ENCODE peak calls at places on chromosomes 2 and 18, in four cellular contexts. J is ovary, O is HCT116, I is fibroblast of lung. E is an unnamed sample. For H3K4me1, the result is how much of the 10 kb centered on the place peaks cover.

GRCh38 chr18:48843162-48843561 is 107.6 kb downstream of the SMAD7 start:
- DNase-seq in J (peak), I (no peak), O (no peak), E (peak)

GRCh38 chr2:2577366-2577765 is 246.3 kb upstream of the MYT1L start:
- DNase-seq in O (no peak), J (no peak), I (no peak), E (no peak)

GRCh38 chr2:120525056-120526046 is 179.4 kb downstream of the INHBB start:
- DNase-seq in I (no peak), J (peak), O (no peak), E (peak)

GRCh38 chr2:190959911-190960788 is 53.8 kb downstream of the STAT1 start:
- DNase-seq in I (peak), J (no peak), O (no peak), E (no peak)

GRCh38 chr2:85713836-85714235 is 19.7 kb downstream of the GNLY start:
- DNase-seq in J (no peak), I (no peak), O (no peak), E (no peak)

GRCh38 chr2:238941262-238941792 is 93.4 kb downstream of the TWIST2 start:
- DNase-seq in O (no peak), I (no peak), J (no peak), E (no peak)

GRCh38 chr18:12308386-12309100 is 502 bp downstream of the TUBB6 start:
- DNase-seq in J (peak), O (no peak), I (peak), E (peak)

GRCh38 chr2:211879323-211879722 is 659.3 kb downstream of the ERBB4 start:
- DNase-seq in I (peak), J (no peak), O (peak), E (no peak)

GRCh38 chr2:168577885-168578284 is 121.8 kb downstream of the CERS6 start:
- DNase-seq in J (no peak), I (no peak), O (no peak), E (no peak)

GRCh38 chr2:154455201-154455600 is 243.3 kb upstream of the KCNJ3 start:
- DNase-seq in J (no peak), O (no peak), I (peak), E (no peak)

GRCh38 chr2:159131882-159132281 is 154.6 kb downstream of the WDSUB1 start:
- DNase-seq in J (no peak), I (peak), O (peak), E (no peak)

GRCh38 chr2:182228073-182228473 is 198.8 kb downstream of the PDE1A start:
- DNase-seq in J (no peak), I (no peak), O (no peak), E (no peak)

GRCh38 chr2:23505218-23505983 is 120.4 kb downstream of the KLHL29 start:
- DNase-seq in O (no peak), I (no peak), J (no peak), E (no peak)

GRCh38 chr18:60007641-60008040 is 107.8 kb downstream of the PMAIP1 start:
- DNase-seq in I (no peak), J (no peak), O (no peak), E (no peak)

GRCh38 chr2:74603282-74604000 is 44.7 kb downstream of the M1AP start:
- DNase-seq in J (no peak), O (no peak), I (no peak), E (no peak)

GRCh38 chr2:230796280-230796862 is 68.4 kb upstream of the ITM2C start:
- DNase-seq in I (peak), O (no peak), J (no peak), E (no peak)

GRCh38 chr2:205425069-205425468 is 257.2 kb upstream of the NRP2 start:
- DNase-seq in J (no peak), O (no peak), I (no peak), E (no peak)

GRCh38 chr2:48209214-48209885 is 303.1 kb upstream of the FBXO11 start:
- DNase-seq in J (no peak), O (no peak), I (peak), E (no peak)

GRCh38 chr2:4420032-4420431 is 716.7 kb downstream of the DCDC2C start:
- DNase-seq in I (no peak), J (no peak), O (no peak), E (no peak)

GRCh38 chr2:214203744-214204289 is 207.0 kb upstream of the VWC2L start:
- DNase-seq in O (no peak), I (no peak), J (no peak), E (no peak)

GRCh38 chr2:75027886-75028285 is 69.4 kb downstream of the POLE4 start:
- DNase-seq in I (no peak), J (no peak), O (no peak), E (no peak)

GRCh38 chr2:70921839-70922590 is 13.7 kb upstream of the ATP6V1B1 start:
- DNase-seq in I (no peak), J (no peak), O (no peak), E (no peak)

GRCh38 chr18:21914739-21915319 is 174.2 kb downstream of the MIB1 start:
- DNase-seq in I (peak), J (no peak), O (peak), E (no peak)

GRCh38 chr2:78427170-78427569 is 598.3 kb upstream of the REG3G start:
- DNase-seq in O (no peak), I (no peak), J (no peak), E (no peak)

GRCh38 chr2:99623613-99624012 is 133.8 kb upstream of the REV1 start:
- DNase-seq in O (no peak), J (no peak), I (no peak), E (no peak)

GRCh38 chr2:64105676-64106461 is 38.4 kb downstream of the PELI1 start:
- DNase-seq in I (no peak), O (no peak), J (no peak), E (peak)

GRCh38 chr18:111292-112014 is 46.9 kb upstream of the USP14 start:
- DNase-seq in J (peak), I (peak), O (no peak), E (peak)

GRCh38 chr2:57987835-57988573 is 58.6 kb upstream of the VRK2 start:
- DNase-seq in O (no peak), J (no peak), I (no peak), E (no peak)

GRCh38 chr2:186575302-186575701 is 14.6 kb upstream of the ITGAV start:
- DNase-seq in J (no peak), I (peak), O (peak), E (peak)

GRCh38 chr2:15643209-15643500 is 51.5 kb downstream of the DDX1 start:
- DNase-seq in J (no peak), I (no peak), O (no peak), E (no peak)

GRCh38 chr2:26475832-26476501 is 2.0 kb downstream of the OTOF start:
- DNase-seq in O (no peak), J (no peak), I (no peak), E (peak)

DNA sequence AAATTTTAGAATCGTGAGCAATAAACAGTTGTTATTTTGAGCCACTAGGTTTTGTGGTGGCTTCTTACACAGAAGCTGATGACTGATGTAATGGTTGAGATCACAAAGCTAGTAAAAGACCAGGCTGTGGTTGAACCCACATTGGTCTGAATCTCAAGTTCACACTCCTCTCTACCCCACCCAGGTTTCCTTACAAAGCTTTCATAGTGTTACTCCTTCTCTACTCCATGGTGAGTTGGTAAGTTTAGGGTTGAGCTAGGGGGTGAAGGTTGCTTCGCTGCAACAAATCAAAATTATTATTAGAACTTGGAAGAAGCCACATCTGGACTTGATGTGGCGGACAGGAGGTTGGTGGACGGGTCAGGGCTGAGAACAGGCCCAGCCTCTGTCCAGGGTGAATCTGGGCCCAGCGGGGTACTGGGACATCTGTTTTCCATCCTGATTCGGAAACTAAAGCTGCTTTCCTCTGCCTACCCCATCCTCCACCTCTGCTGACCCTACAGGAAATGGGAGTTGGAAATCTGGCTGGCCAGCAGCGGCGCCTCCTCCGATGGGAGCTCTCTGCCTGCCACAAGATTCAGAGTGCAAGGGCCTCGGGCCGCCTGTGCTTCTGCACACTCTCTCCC is 86.3 kb downstream of the ZFP36L2 start:
- DNase-seq in O (no peak), J (peak), I (peak), E (peak)
- H3K4me1 ChIP-seq in O (under half), J (under half), I (under half), E (under half)

DNA sequence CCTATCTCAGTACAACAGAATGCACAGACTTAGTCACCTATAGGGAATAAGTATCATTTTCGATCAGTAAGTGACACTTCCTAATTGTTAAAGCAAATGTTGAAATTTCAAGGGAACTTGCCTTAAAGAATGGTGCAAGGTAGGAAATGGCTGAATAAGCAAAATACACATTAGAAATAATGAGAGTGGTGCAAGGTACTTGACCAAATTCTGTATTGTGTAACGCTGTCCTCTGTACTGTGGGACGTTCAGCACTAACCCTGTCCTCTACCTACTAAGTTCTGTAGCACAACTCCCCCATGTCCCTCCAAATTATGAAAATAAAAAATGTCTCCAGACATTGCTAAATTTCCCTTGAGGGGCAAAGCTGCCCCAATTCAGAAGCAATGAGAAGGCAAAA is 19.4 kb downstream of the MMADHC start:
- DNase-seq in J (no peak), O (no peak), I (no peak), E (no peak)
- H3K4me3 ChIP-seq in J (no peak), O (no peak), I (no peak), E (no peak)

GRCh38 chr2:46364797-46365457 is 67.7 kb downstream of the EPAS1 start:
- DNase-seq in O (peak), J (no peak), I (peak), E (no peak)

GRCh38 chr2:46361920-46362666 is 64.9 kb downstream of the EPAS1 start:
- DNase-seq in J (no peak), I (no peak), O (no peak), E (no peak)

GRCh38 chr2:46365913-46366674 is 68.9 kb downstream of the EPAS1 start:
- DNase-seq in O (no peak), J (no peak), I (peak), E (no peak)

GRCh38 chr2:46362667-46363012 is 65.4 kb downstream of the EPAS1 start:
- DNase-seq in J (no peak), O (no peak), I (no peak), E (no peak)

GRCh38 chr2:46363535-46364170 is 66.4 kb downstream of the EPAS1 start:
- DNase-seq in J (no peak), O (no peak), I (peak), E (no peak)
- H3K27ac ChIP-seq in J (no peak), O (no peak), I (peak), E (no peak)

GRCh38 chr2:47026738-47027531 is 111.3 kb upstream of the MCFD2 start:
- DNase-seq in J (no peak), I (no peak), O (no peak), E (peak)

GRCh38 chr2:47023332-47023731 is 107.7 kb upstream of the MCFD2 start:
- DNase-seq in I (no peak), O (no peak), J (no peak), E (no peak)

GRCh38 chr2:47024046-47024445 is 108.4 kb upstream of the MCFD2 start:
- DNase-seq in I (no peak), J (no peak), O (no peak), E (no peak)

GRCh38 chr2:47028171-47028570 is 112.6 kb upstream of the MCFD2 start:
- DNase-seq in I (no peak), O (no peak), J (no peak), E (peak)

GRCh38 chr2:47025969-47026610 is 110.5 kb upstream of the MCFD2 start:
- DNase-seq in O (no peak), J (no peak), I (no peak), E (peak)
- H3K4me1 ChIP-seq in O (under half), J (under half), I (under half), E (under half)

DNA sequence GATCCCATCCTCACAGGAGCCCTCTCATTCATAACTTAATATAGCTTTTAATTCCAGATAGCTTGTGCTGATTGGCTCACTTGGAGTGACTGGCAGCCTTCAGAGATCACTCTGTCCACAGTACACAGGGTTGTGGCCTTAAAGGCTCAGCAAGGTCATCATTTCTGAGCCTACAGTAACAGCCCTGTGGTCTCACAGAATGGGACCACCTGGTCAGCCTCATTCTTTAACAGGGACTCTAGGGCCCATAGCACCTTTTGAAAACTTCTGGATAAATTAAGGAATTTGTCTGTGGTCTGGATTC is 51.3 kb downstream of the ZFP36L2 start:
- DNase-seq in I (peak), O (no peak), J (no peak), E (no peak)
- H3K4me3 ChIP-seq in I (no peak), O (no peak), J (no peak), E (no peak)

GRCh38 chr2:96258393-96259022 is 7.3 kb downstream of the TMEM127 start:
- DNase-seq in J (no peak), O (no peak), I (peak), E (no peak)
- H3K27ac ChIP-seq in J (no peak), O (no peak), I (no peak), E (peak)

DNA sequence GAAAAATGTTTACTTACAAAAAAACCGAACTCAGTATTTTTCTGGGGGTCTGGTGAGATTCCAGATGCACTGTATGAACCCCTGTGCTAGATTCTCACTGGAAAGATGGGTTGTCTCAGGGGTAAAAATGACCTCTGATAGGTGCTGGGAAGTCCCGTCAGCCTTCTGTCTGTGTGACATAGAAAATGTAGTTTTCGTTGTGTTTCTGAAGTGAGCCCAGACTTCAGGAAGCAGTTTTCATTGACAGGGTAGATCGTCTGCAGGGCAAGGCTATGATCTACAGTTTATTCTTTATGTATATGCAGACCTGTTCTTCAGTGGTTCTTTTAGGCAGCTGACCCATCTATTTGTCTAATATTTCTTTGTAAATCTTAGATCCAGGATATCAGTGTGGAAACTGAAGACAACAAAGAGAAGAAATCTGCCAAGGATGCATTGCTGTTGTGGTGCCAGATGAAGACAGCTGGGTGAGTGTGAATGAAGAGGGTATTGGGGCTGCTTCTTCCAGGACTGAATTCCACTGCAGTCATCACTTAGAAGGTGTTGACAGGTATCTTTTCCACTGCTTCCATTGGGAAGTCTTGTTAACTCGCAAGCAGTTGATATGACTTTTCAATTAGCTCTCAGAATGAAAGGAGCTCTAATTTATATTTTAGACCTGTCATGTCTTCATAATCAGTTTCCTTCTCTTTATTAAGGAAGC is 107.5 kb upstream of the EML6 start:
- DNase-seq in J (no peak), O (no peak), I (no peak), E (no peak)
- H3K4me1 ChIP-seq in J (under half), O (under half), I (under half), E (under half)

E was measured in right cardiac atrium.